ENCODE peak calls at places on chromosomes 12 and 14, in five cellular contexts. A is WTC11, G is HepG2, J is A549, L is GM12878. R is an unnamed sample.

GRCh38 chr12:122079532-122080081 is 1.1 kb downstream of the MLXIP start:
- DNase-seq in A (no peak), G (no peak), J (no peak), L (no peak), R (no peak)

GRCh38 chr12:91133871-91134270 is 22.6 kb upstream of the LUM start:
- DNase-seq in A (no peak), G (no peak), J (no peak), L (no peak), R (no peak)

GRCh38 chr12:116806845-116807440 is 68.8 kb downstream of the RNFT2 start:
- DNase-seq in A (no peak), G (no peak), J (no peak), L (no peak), R (no peak)

GRCh38 chr12:92722897-92723296 is 20.1 kb downstream of the PLEKHG7 start:
- DNase-seq in A (no peak), G (no peak), J (no peak), L (no peak), R (no peak)

GRCh38 chr14:100526632-100527031 is 60.6 kb downstream of the BEGAIN start:
- DNase-seq in A (peak; percentile 10), G (no peak), J (no peak), L (no peak), R (no peak)

GRCh38 chr12:45587877-45588530 is 141.5 kb upstream of the ARID2 start:
- DNase-seq in A (no peak), G (no peak), J (peak; percentile 10), L (no peak), R (no peak)

GRCh38 chr12:131014343-131014742 is 60.6 kb downstream of the ADGRD1 start:
- DNase-seq in A (no peak), G (no peak), J (no peak), L (no peak), R (no peak)

GRCh38 chr14:100854435-100854834 is 28.5 kb downstream of the MEG3 start:
- DNase-seq in A (no peak), G (no peak), J (no peak), L (no peak), R (no peak)

GRCh38 chr14:51431033-51431709 is 191.1 kb downstream of the TMX1 start:
- DNase-seq in A (no peak), G (peak; percentile 16), J (no peak), L (no peak), R (no peak)

GRCh38 chr12:131608740-131609665 is 101.9 kb upstream of the SFSWAP start:
- DNase-seq in A (peak; percentile 82), G (peak; percentile 21), J (peak; percentile 59), L (no peak), R (peak; percentile 80)

GRCh38 chr12:29158364-29158763 is 9.3 kb downstream of the FAR2 start:
- DNase-seq in A (no peak), G (no peak), J (no peak), L (no peak), R (no peak)

GRCh38 chr12:116164976-116165425 is 112.5 kb downstream of the MED13L start:
- DNase-seq in A (no peak), G (no peak), J (peak; percentile 31), L (no peak), R (no peak)

GRCh38 chr12:52313461-52313860 is 7.7 kb downstream of the KRT83 start:
- DNase-seq in A (no peak), G (no peak), J (no peak), L (no peak), R (no peak)

GRCh38 chr12:67721216-67721615 is 72.7 kb downstream of the DYRK2 start:
- DNase-seq in A (no peak), G (no peak), J (no peak), L (no peak), R (no peak)

GRCh38 chr14:23348297-23348655 is 4.4 kb downstream of the SLC22A17 start:
- DNase-seq in A (no peak), G (no peak), J (no peak), L (no peak), R (no peak)

GRCh38 chr12:38905480-38906351 is at the start of gene CPNE8:
- DNase-seq in A (peak; percentile 63), G (no peak), J (peak; percentile 87), L (peak; percentile 48), R (peak; percentile 62)

GRCh38 chr12:10392394-10392930 is 2.6 kb upstream of the KLRK1 start:
- DNase-seq in A (no peak), G (no peak), J (peak; percentile 69), L (peak; percentile 77), R (no peak)

GRCh38 chr14:99234982-99235491 is 37.0 kb downstream of the BCL11B start:
- DNase-seq in A (peak; percentile 72), G (no peak), J (no peak), L (no peak), R (no peak)

GRCh38 chr14:68756071-68756481 is 36.8 kb downstream of the ZFP36L1 start:
- DNase-seq in A (no peak), G (no peak), J (no peak), L (no peak), R (no peak)

GRCh38 chr14:64825498-64825897 is 54.2 kb downstream of the SPTB start:
- DNase-seq in A (no peak), G (no peak), J (no peak), L (no peak), R (peak; percentile 41)

GRCh38 chr14:30915596-30915995 is 41.2 kb downstream of the COCH start:
- DNase-seq in A (no peak), G (no peak), J (no peak), L (no peak), R (no peak)

GRCh38 chr14:92794961-92795360 is 856 bp downstream of the GOLGA5 start:
- DNase-seq in A (no peak), G (no peak), J (no peak), L (no peak), R (no peak)

GRCh38 chr12:1993871-1994371 is 10.3 kb downstream of the DCP1B start:
- DNase-seq in A (no peak), G (peak; percentile 86), J (no peak), L (no peak), R (no peak)

GRCh38 chr12:52206309-52207040 is 14.7 kb upstream of the KRT80 start:
- DNase-seq in A (no peak), G (no peak), J (no peak), L (no peak), R (no peak)

GRCh38 chr14:62301911-62302310 is 539.7 kb downstream of the SNAPC1 start:
- DNase-seq in A (no peak), G (no peak), J (no peak), L (no peak), R (no peak)

GRCh38 chr12:119877639-119877948 is 474 bp upstream of the CIT start:
- DNase-seq in A (no peak), G (no peak), J (no peak), L (no peak), R (no peak)
- TF ChIP-seq ESRRA in A (no peak), G (no peak), J (no peak), L (no peak), R (no peak)

GRCh38 chr12:76387614-76388013 is 39.4 kb upstream of the BBS10 start:
- DNase-seq in A (no peak), G (no peak), J (no peak), L (no peak), R (no peak)

DNA sequence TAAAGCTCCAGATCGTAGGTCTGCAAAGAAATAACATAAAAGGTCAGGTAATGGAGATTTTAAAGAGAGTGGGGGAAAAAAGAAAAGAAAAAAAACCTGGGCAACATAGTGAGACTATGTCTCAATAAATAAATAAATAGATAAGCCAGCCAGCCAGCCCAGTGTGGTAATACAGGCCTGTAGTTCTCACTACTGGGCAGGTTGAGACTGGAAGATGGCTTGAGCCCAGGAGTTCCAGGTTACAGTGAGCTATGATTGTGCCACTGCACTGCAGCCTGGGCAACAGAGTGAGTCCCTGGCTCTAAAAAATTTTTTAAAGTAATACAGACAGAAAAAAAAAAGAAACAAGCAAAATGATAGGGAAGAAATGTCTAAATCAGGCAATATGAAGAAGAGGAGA is 43.2 kb upstream of the BBS10 start:
- DNase-seq in A (no peak), G (no peak), J (no peak), L (no peak), R (no peak)
- TF ChIP-seq ESRRA in A (no peak), G (no peak), J (no peak), L (no peak), R (no peak)

DNA sequence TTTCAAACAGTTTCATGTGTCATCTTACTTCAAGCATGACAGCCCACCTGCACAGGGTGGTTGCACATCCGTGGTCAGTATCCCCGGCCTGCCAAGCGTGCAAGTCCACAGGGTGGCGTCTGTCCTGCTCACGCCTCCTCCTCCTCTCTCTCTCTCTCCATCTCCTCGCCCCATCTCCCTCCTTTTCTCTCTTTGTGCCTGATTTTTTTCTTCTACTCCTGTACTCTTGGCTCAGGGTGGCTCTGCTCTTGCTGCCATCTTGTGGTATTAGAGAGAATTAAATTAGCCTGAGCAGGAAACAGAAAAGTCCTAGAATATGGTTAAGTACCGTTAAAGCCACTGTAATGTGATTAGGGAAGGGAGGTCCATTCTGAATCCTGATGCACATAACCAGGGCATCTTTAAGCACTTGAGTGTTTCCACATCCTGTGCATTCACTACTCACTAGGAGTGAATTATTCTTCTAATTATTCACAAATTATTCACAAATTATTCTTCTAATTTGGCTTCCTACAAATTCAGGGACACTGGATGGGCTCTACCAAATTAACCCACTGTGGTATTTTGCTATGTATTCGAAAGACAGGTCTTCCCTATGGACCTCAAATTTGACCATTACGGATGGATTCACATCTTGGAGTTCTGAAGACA is 25.5 kb upstream of the DTX1 start:
- DNase-seq in A (peak; percentile 41), G (peak; percentile 45), J (peak; percentile 88), L (no peak), R (peak; percentile 22)
- TF ChIP-seq ESRRA in A (no peak), G (no peak), J (no peak), L (no peak), R (no peak)

DNA sequence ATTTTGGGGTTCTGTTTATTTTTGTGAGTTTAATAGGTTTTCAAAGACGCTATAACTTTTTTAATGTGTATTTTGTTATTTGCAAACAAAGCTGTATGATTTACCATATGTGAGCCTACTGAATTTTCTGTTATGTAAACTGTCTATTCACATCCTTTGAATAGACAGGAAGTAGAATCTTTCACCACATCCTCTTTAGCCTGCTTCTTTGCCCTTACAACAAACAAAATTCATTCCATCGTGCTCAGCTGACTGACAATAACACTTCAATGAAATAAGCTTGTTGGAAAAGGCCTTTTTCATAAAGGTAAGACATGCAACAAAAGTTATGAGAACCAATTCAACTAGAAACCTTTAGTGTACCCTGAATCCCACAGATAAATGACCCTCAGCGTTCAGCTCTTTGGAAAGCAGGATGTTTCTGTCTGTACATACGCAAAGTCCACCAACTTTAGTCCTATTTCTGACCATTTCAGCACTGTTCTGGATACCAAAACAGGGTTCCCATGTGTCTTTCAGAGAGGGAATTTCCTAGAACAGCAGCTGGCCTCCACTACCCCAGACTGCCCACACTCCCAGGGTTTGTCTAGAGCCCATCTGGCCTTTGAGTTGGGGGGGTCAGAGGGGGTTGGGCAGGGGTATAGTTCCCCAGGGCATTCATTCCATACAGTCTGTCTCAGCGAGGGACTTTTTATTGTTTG is 71.3 kb downstream of the DUSP6 start:
- DNase-seq in A (no peak), G (no peak), J (no peak), L (no peak), R (no peak)
- TF ChIP-seq ESRRA in A (no peak), G (no peak), J (no peak), L (no peak), R (no peak)

DNA sequence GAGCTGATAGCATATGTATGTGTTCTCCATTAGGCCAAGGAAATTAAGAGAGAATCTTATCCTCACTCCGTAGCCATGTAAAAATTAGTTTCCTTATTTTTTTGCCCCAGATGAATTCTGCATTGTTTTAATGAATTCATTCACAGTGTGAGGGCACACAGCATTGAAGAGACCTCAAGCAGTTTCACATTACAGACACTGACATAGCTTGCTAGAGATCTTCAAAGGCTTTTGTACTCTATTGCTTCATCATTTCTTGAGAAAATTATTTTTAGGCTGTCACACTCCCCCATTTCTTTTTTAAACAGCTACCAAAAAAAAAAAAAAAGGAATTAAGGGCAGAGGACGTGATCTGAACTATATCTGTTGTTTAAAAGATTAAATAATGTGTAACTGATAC is 251.1 kb downstream of the BCAT1 start:
- DNase-seq in A (no peak), G (no peak), J (no peak), L (no peak), R (no peak)
- TF ChIP-seq ESRRA in A (no peak), G (no peak), J (no peak), L (no peak), R (no peak)